ENCODE peak calls at places on chromosomes 2 and 18, in nine cellular contexts. One of them, this sample, is unnamed.

GRCh38 chr2:27518113-27518781 is 21.6 kb downstream of the GCKR start:
- DNase-seq in spleen: no peak
- DNase-seq in upper lobe of left lung: no peak
- DNase-seq in GM23338: no peak
- DNase-seq in stomach: no peak
- DNase-seq in HepG2: peak; percentile 66
- DNase-seq in breast epithelium: no peak
- DNase-seq in HCT116: no peak
- DNase-seq in sigmoid colon: no peak
- DNase-seq in this sample: no peak

GRCh38 chr2:121246704-121247255 is 38.2 kb downstream of the TFCP2L1 start:
- DNase-seq in spleen: peak; percentile 52
- DNase-seq in upper lobe of left lung: no peak
- DNase-seq in GM23338: no peak
- DNase-seq in stomach: no peak
- DNase-seq in HepG2: no peak
- DNase-seq in breast epithelium: no peak
- DNase-seq in HCT116: no peak
- DNase-seq in sigmoid colon: peak; percentile 29
- DNase-seq in this sample: no peak

GRCh38 chr18:59172664-59173249 is 33.1 kb downstream of the SEC11C start:
- DNase-seq in spleen: no peak
- DNase-seq in upper lobe of left lung: no peak
- DNase-seq in GM23338: no peak
- DNase-seq in stomach: no peak
- DNase-seq in HepG2: no peak
- DNase-seq in breast epithelium: no peak
- DNase-seq in HCT116: no peak
- DNase-seq in sigmoid colon: no peak
- DNase-seq in this sample: no peak

GRCh38 chr2:152646775-152647174 is 70.5 kb downstream of the PRPF40A start:
- DNase-seq in spleen: no peak
- DNase-seq in upper lobe of left lung: no peak
- DNase-seq in GM23338: peak; percentile 40
- DNase-seq in stomach: no peak
- DNase-seq in HepG2: peak; percentile 27
- DNase-seq in breast epithelium: no peak
- DNase-seq in HCT116: no peak
- DNase-seq in sigmoid colon: no peak
- DNase-seq in this sample: no peak

GRCh38 chr2:11749646-11750349 is 3.4 kb downstream of the LPIN1 start:
- DNase-seq in spleen: peak; percentile 80
- DNase-seq in upper lobe of left lung: no peak
- DNase-seq in GM23338: no peak
- DNase-seq in stomach: no peak
- DNase-seq in HepG2: no peak
- DNase-seq in breast epithelium: no peak
- DNase-seq in HCT116: no peak
- DNase-seq in sigmoid colon: no peak
- DNase-seq in this sample: peak; percentile 53

GRCh38 chr2:164589522-164589921 is 31.8 kb downstream of the GRB14 start:
- DNase-seq in spleen: no peak
- DNase-seq in upper lobe of left lung: no peak
- DNase-seq in GM23338: no peak
- DNase-seq in stomach: no peak
- DNase-seq in HepG2: no peak
- DNase-seq in breast epithelium: no peak
- DNase-seq in HCT116: no peak
- DNase-seq in sigmoid colon: no peak
- DNase-seq in this sample: no peak

GRCh38 chr2:100036793-100037192 is 105.6 kb downstream of the AFF3 start:
- DNase-seq in spleen: no peak
- DNase-seq in upper lobe of left lung: no peak
- DNase-seq in GM23338: no peak
- DNase-seq in stomach: no peak
- DNase-seq in HepG2: no peak
- DNase-seq in breast epithelium: no peak
- DNase-seq in HCT116: no peak
- DNase-seq in sigmoid colon: no peak
- DNase-seq in this sample: no peak

GRCh38 chr2:161423351-161424178 is 7.5 kb downstream of the TBR1 start:
- DNase-seq in spleen: no peak
- DNase-seq in upper lobe of left lung: peak; percentile 86
- DNase-seq in GM23338: peak; percentile 69
- DNase-seq in stomach: no peak
- DNase-seq in HepG2: no peak
- DNase-seq in breast epithelium: no peak
- DNase-seq in HCT116: no peak
- DNase-seq in sigmoid colon: no peak
- DNase-seq in this sample: peak; percentile 13

GRCh38 chr2:47221956-47222355 is 66.8 kb upstream of the STPG4 start:
- DNase-seq in spleen: no peak
- DNase-seq in upper lobe of left lung: no peak
- DNase-seq in GM23338: no peak
- DNase-seq in stomach: no peak
- DNase-seq in HepG2: no peak
- DNase-seq in breast epithelium: peak; percentile 29
- DNase-seq in HCT116: no peak
- DNase-seq in sigmoid colon: no peak
- DNase-seq in this sample: no peak

GRCh38 chr2:239770240-239770639 is 254.9 kb downstream of the NDUFA10 start:
- DNase-seq in spleen: no peak
- DNase-seq in upper lobe of left lung: no peak
- DNase-seq in GM23338: no peak
- DNase-seq in stomach: no peak
- DNase-seq in HepG2: no peak
- DNase-seq in breast epithelium: no peak
- DNase-seq in HCT116: no peak
- DNase-seq in sigmoid colon: peak; percentile 32
- DNase-seq in this sample: no peak

GRCh38 chr2:71458413-71459083 is 5.2 kb downstream of the DYSF start:
- DNase-seq in spleen: no peak
- DNase-seq in upper lobe of left lung: no peak
- DNase-seq in GM23338: no peak
- DNase-seq in stomach: no peak
- DNase-seq in HepG2: no peak
- DNase-seq in breast epithelium: no peak
- DNase-seq in HCT116: no peak
- DNase-seq in sigmoid colon: no peak
- DNase-seq in this sample: no peak

GRCh38 chr2:142742301-142743214 is 134.9 kb upstream of the KYNU start:
- DNase-seq in spleen: no peak
- DNase-seq in upper lobe of left lung: no peak
- DNase-seq in GM23338: no peak
- DNase-seq in stomach: no peak
- DNase-seq in HepG2: no peak
- DNase-seq in breast epithelium: no peak
- DNase-seq in HCT116: no peak
- DNase-seq in sigmoid colon: no peak
- DNase-seq in this sample: no peak

GRCh38 chr2:36410681-36411080 is 55.1 kb downstream of the CRIM1 start:
- DNase-seq in spleen: no peak
- DNase-seq in upper lobe of left lung: no peak
- DNase-seq in GM23338: no peak
- DNase-seq in stomach: no peak
- DNase-seq in HepG2: no peak
- DNase-seq in breast epithelium: no peak
- DNase-seq in HCT116: no peak
- DNase-seq in sigmoid colon: no peak
- DNase-seq in this sample: no peak

DNA sequence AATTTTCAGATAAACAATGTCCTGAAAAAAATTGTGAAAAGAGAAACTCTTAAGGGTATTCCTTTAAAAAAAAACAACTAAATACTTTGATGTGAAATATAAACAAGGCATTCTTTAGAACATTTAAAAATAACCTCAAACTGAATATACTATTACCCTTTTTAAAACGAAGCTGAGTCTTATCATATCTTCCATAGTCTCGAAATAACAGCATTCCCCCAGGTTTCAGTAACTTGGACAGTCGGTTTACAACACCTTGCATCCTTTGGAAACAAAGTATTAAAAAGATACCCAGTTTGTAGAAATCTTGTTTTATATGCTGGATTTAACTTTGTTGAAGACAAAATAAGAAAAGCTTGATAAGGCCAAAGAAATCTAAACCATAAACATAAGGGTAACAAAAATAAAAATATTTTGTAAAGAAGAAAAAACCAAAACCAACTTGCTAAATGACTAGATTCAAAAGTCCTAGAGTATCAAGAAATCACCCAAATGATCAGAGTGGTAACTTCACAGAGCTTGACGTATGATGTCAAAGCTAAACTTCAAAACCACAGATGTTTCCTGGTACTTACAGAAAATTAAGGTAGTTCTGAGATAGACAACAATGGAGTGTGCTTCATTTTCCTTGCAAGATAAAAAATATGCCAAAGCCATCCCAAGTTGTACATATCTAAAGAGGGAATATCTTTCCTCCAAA is 107.8 kb downstream of the METTL8 start:
- DNase-seq in spleen: no peak
- DNase-seq in upper lobe of left lung: no peak
- DNase-seq in GM23338: no peak
- DNase-seq in stomach: no peak
- DNase-seq in HepG2: no peak
- DNase-seq in breast epithelium: no peak
- DNase-seq in HCT116: no peak
- DNase-seq in sigmoid colon: no peak
- DNase-seq in this sample: no peak
- TF ChIP-seq POLR2AphosphoS5 in spleen: no peak
- TF ChIP-seq POLR2AphosphoS5 in upper lobe of left lung: no peak
- TF ChIP-seq POLR2AphosphoS5 in GM23338: no peak
- TF ChIP-seq POLR2AphosphoS5 in stomach: no peak
- TF ChIP-seq POLR2AphosphoS5 in HepG2: no peak
- TF ChIP-seq POLR2AphosphoS5 in breast epithelium: no peak
- TF ChIP-seq POLR2AphosphoS5 in HCT116: no peak
- TF ChIP-seq POLR2AphosphoS5 in sigmoid colon: no peak
- TF ChIP-seq POLR2AphosphoS5 in this sample: no peak

GRCh38 chr2:31251018-31251417 is 17.1 kb downstream of the EHD3 start:
- DNase-seq in spleen: no peak
- DNase-seq in upper lobe of left lung: no peak
- DNase-seq in GM23338: no peak
- DNase-seq in stomach: no peak
- DNase-seq in HepG2: no peak
- DNase-seq in breast epithelium: no peak
- DNase-seq in HCT116: no peak
- DNase-seq in sigmoid colon: no peak
- DNase-seq in this sample: no peak
- H3K4me1 ChIP-seq in spleen: no peaks in the 10 kb centered on the region
- H3K4me1 ChIP-seq in upper lobe of left lung: peaks cover 9% of the 10 kb centered on the region
- H3K4me1 ChIP-seq in GM23338: peaks cover 3% of the 10 kb centered on the region
- H3K4me1 ChIP-seq in stomach: no peaks in the 10 kb centered on the region
- H3K4me1 ChIP-seq in HepG2: no peaks in the 10 kb centered on the region
- H3K4me1 ChIP-seq in breast epithelium: no peaks in the 10 kb centered on the region
- H3K4me1 ChIP-seq in HCT116: no peaks in the 10 kb centered on the region
- H3K4me1 ChIP-seq in sigmoid colon: no peaks in the 10 kb centered on the region
- H3K4me1 ChIP-seq in this sample: no peaks in the 10 kb centered on the region

GRCh38 chr2:7703523-7704144 is 786.4 kb downstream of the RNF144A start:
- DNase-seq in spleen: no peak
- DNase-seq in upper lobe of left lung: no peak
- DNase-seq in GM23338: peak; percentile 84
- DNase-seq in stomach: no peak
- DNase-seq in HepG2: no peak
- DNase-seq in breast epithelium: no peak
- DNase-seq in HCT116: no peak
- DNase-seq in sigmoid colon: no peak
- DNase-seq in this sample: no peak

GRCh38 chr2:7706791-7707190 is 789.6 kb downstream of the RNF144A start:
- DNase-seq in spleen: no peak
- DNase-seq in upper lobe of left lung: no peak
- DNase-seq in GM23338: no peak
- DNase-seq in stomach: no peak
- DNase-seq in HepG2: no peak
- DNase-seq in breast epithelium: no peak
- DNase-seq in HCT116: no peak
- DNase-seq in sigmoid colon: no peak
- DNase-seq in this sample: no peak

GRCh38 chr2:7701807-7702206 is 784.6 kb downstream of the RNF144A start:
- DNase-seq in spleen: no peak
- DNase-seq in upper lobe of left lung: no peak
- DNase-seq in GM23338: no peak
- DNase-seq in stomach: no peak
- DNase-seq in HepG2: no peak
- DNase-seq in breast epithelium: no peak
- DNase-seq in HCT116: no peak
- DNase-seq in sigmoid colon: no peak
- DNase-seq in this sample: no peak

GRCh38 chr2:7704296-7704865 is 787.2 kb downstream of the RNF144A start:
- DNase-seq in spleen: no peak
- DNase-seq in upper lobe of left lung: no peak
- DNase-seq in GM23338: no peak
- DNase-seq in stomach: no peak
- DNase-seq in HepG2: no peak
- DNase-seq in breast epithelium: no peak
- DNase-seq in HCT116: no peak
- DNase-seq in sigmoid colon: no peak
- DNase-seq in this sample: no peak

GRCh38 chr2:7703048-7703447 is 785.8 kb downstream of the RNF144A start:
- DNase-seq in spleen: no peak
- DNase-seq in upper lobe of left lung: no peak
- DNase-seq in GM23338: peak; percentile 55
- DNase-seq in stomach: no peak
- DNase-seq in HepG2: no peak
- DNase-seq in breast epithelium: no peak
- DNase-seq in HCT116: no peak
- DNase-seq in sigmoid colon: no peak
- DNase-seq in this sample: no peak
- TF ChIP-seq POLR2AphosphoS5 in spleen: no peak
- TF ChIP-seq POLR2AphosphoS5 in upper lobe of left lung: no peak
- TF ChIP-seq POLR2AphosphoS5 in GM23338: no peak
- TF ChIP-seq POLR2AphosphoS5 in stomach: no peak
- TF ChIP-seq POLR2AphosphoS5 in HepG2: no peak
- TF ChIP-seq POLR2AphosphoS5 in breast epithelium: no peak
- TF ChIP-seq POLR2AphosphoS5 in HCT116: no peak
- TF ChIP-seq POLR2AphosphoS5 in sigmoid colon: no peak
- TF ChIP-seq POLR2AphosphoS5 in this sample: no peak

DNA sequence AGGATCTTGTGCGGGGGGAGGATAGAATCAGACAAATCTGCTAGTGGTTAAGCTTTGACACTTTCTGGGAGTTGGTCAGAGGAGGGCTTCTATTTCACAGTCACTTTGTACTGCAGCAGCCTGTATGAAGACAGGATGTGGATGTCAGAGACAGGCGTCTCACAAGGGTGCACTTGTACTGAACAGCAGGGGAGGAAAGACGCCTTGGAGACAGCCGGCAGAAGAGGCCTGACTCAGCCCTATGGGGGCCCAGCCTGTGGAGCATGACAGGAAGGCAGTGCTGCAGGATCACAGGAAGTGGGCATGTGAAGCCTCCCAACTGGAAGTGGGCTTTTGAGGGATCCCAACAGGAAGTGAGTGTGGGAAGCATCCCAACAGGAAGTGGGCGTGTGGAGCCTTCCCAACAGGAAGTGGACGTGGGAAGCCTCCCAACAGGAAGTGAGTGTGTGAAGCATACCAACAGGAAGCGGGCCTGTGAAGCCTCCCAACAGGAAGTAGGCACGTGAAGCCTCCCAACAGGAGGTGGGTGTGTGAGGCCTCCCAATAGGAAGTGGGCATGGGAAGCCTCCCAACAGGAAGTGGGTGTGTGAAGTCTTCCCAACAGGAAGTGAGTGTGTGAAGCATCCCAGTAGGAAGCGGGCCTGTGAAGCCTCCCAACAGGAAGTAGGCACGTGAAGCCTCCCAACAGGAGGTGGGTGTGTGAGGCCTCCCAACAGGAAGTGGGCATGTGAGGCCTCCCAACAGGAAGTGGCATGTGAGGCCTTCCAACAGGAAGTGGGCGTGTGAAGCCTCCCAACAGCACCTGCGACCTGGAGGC is 212.3 kb downstream of the SNTG2 start:
- DNase-seq in spleen: no peak
- DNase-seq in upper lobe of left lung: no peak
- DNase-seq in GM23338: no peak
- DNase-seq in stomach: no peak
- DNase-seq in HepG2: no peak
- DNase-seq in breast epithelium: no peak
- DNase-seq in HCT116: no peak
- DNase-seq in sigmoid colon: no peak
- DNase-seq in this sample: no peak
- H3K4me1 ChIP-seq in spleen: no peaks in the 10 kb centered on the region
- H3K4me1 ChIP-seq in upper lobe of left lung: no peaks in the 10 kb centered on the region
- H3K4me1 ChIP-seq in GM23338: no peaks in the 10 kb centered on the region
- H3K4me1 ChIP-seq in stomach: no peaks in the 10 kb centered on the region
- H3K4me1 ChIP-seq in HepG2: no peaks in the 10 kb centered on the region
- H3K4me1 ChIP-seq in breast epithelium: no peaks in the 10 kb centered on the region
- H3K4me1 ChIP-seq in HCT116: no peaks in the 10 kb centered on the region
- H3K4me1 ChIP-seq in sigmoid colon: no peaks in the 10 kb centered on the region
- H3K4me1 ChIP-seq in this sample: no peaks in the 10 kb centered on the region

This sample was measured in transverse colon.